ENCODE peak calls at places on chromosome 1, in seven cellular contexts. Q is neuronal stem cell, J is H1, G is H9, E is mesenchymal stem cell, X is mesendoderm, R is trophoblast cell. L is an unnamed sample.

GRCh38 chr1:42941640-42942330 is 16.9 kb downstream of the SLC2A1 start:
- DNase-seq in G (no peak), X (peak; percentile 72), R (peak; percentile 73), E (peak; percentile 90), Q (no peak), J (no peak), L (peak; percentile 82)

GRCh38 chr1:6248798-6249731 is 5.1 kb downstream of the HES3 start:
- DNase-seq in G (peak; percentile 65), J (no peak), Q (no peak), X (no peak), R (no peak), E (no peak), L (no peak)

GRCh38 chr1:25095635-25096200 is 136.6 kb downstream of the SYF2 start:
- DNase-seq in G (no peak), Q (no peak), X (no peak), R (no peak), J (no peak), E (no peak), L (no peak)

GRCh38 chr1:18239671-18240070 is 132.1 kb downstream of the IGSF21 start:
- DNase-seq in E (no peak), X (no peak), G (no peak), R (no peak), Q (no peak), J (no peak), L (peak; percentile 3)

GRCh38 chr1:162230096-162230495 is 146.6 kb downstream of the SPATA46 start:
- DNase-seq in G (peak; percentile 85), E (no peak), R (no peak), J (peak; percentile 41), Q (no peak), X (peak; percentile 87), L (no peak)

GRCh38 chr1:109547412-109548320 is 749 bp upstream of the GNAI3 start:
- DNase-seq in Q (no peak), R (no peak), J (no peak), E (peak; percentile 41), G (no peak), X (peak; percentile 63), L (peak; percentile 26)

GRCh38 chr1:208485512-208485911 is 241.3 kb upstream of the PLXNA2 start:
- DNase-seq in Q (no peak), J (no peak), E (no peak), G (no peak), R (no peak), X (no peak), L (no peak)

GRCh38 chr1:245099401-245099800 is 55.4 kb upstream of the KIF26B start:
- DNase-seq in Q (no peak), X (no peak), E (no peak), J (no peak), R (no peak), G (no peak), L (no peak)

GRCh38 chr1:67532452-67533216 is 102.4 kb upstream of the SERBP1 start:
- DNase-seq in R (peak; percentile 49), J (peak; percentile 36), X (peak; percentile 89), E (peak; percentile 81), Q (peak; percentile 56), G (peak; percentile 62), L (peak; percentile 91)

GRCh38 chr1:9143250-9143649 is 14.3 kb upstream of the GPR157 start:
- DNase-seq in E (peak; percentile 67), G (no peak), R (no peak), X (no peak), J (no peak), Q (no peak), L (peak; percentile 57)

GRCh38 chr1:34452451-34452850 is 275.7 kb downstream of the C1orf94 start:
- DNase-seq in G (no peak), J (no peak), Q (no peak), R (no peak), E (no peak), X (no peak), L (no peak)

GRCh38 chr1:82161651-82162238 is 361.0 kb downstream of the ADGRL2 start:
- DNase-seq in J (no peak), Q (no peak), R (no peak), E (peak; percentile 64), X (no peak), G (no peak), L (no peak)

GRCh38 chr1:166999090-166999489 is 10.0 kb downstream of the MAEL start:
- DNase-seq in E (peak; percentile 6), R (no peak), Q (no peak), X (no peak), G (no peak), J (no peak), L (peak; percentile 16)

GRCh38 chr1:25587290-25587689 is 29.3 kb upstream of the MAN1C1 start:
- DNase-seq in G (no peak), R (no peak), X (no peak), Q (no peak), E (no peak), J (no peak), L (no peak)

GRCh38 chr1:160261526-160261877 is 847 bp downstream of the DCAF8 start:
- DNase-seq in X (peak; percentile 88), E (peak; percentile 97), G (no peak), R (peak; percentile 68), Q (peak; percentile 23), J (no peak), L (peak; percentile 91)

GRCh38 chr1:26126321-26127084 is 14.9 kb downstream of the PDIK1L start:
- DNase-seq in J (no peak), X (peak; percentile 48), E (peak; percentile 44), G (no peak), R (peak; percentile 75), Q (no peak), L (peak; percentile 26)

GRCh38 chr1:111619635-111620411 is at the start of gene RAP1A:
- DNase-seq in G (peak; percentile 96), Q (peak; percentile 91), J (peak; percentile 77), E (peak; percentile 91), R (peak; percentile 87), X (peak; percentile 95), L (peak; percentile 88)

GRCh38 chr1:67555487-67556296 is 125.5 kb upstream of the SERBP1 start:
- DNase-seq in E (no peak), J (no peak), X (peak; percentile 67), G (peak; percentile 41), R (peak; percentile 85), Q (no peak), L (no peak)

GRCh38 chr1:198326915-198327314 is 170.1 kb downstream of the NEK7 start:
- DNase-seq in E (no peak), X (no peak), R (no peak), Q (no peak), J (no peak), G (no peak), L (no peak)

GRCh38 chr1:33099290-33100118 is 18.6 kb downstream of the AZIN2 start:
- DNase-seq in G (peak; percentile 85), Q (no peak), E (peak; percentile 100), J (no peak), X (peak; percentile 71), R (peak; percentile 85), L (peak; percentile 100)

GRCh38 chr1:219670426-219671149 is 57.7 kb upstream of the ZC3H11B start:
- DNase-seq in E (no peak), R (no peak), Q (no peak), J (no peak), G (no peak), X (no peak), L (no peak)

GRCh38 chr1:227728059-227728891 is 6.8 kb downstream of the JMJD4 start:
- DNase-seq in G (peak; percentile 85), Q (peak; percentile 62), J (peak; percentile 34), X (peak; percentile 83), R (peak; percentile 83), E (peak; percentile 58), L (peak; percentile 43)

DNA sequence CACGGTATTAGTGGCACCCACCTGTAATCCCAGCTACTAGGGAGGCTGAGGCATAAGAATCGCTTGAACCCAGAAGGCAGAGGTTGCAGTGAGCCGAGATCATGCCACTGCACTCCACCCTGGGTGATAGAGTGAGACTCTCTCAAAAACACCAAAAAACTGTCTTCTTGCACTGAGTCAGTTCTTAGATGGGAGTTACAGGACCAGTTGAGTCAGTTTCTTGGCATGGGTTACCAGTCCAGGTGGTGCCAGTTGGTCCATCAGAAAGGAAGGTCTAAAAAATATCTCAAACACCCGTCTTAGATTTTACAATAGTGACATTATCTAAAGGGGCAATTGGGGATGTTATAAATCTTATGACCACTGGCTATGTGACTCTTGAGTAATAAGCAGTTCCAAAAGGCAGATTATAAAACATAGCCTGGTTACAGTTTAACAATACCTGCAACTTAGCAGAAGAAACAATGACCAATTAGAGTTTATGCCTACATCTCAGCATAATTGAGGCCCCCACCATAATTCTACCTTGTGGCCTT is 206.9 kb upstream of the FGGY start:
- DNase-seq in G (no peak), X (no peak), E (no peak), J (no peak), R (no peak), Q (no peak), L (peak; percentile 10)
- H2BK5ac ChIP-seq in G (no peak overlapping the region), X (no peak overlapping the region), E (no peak overlapping the region), J (no peak overlapping the region), R (no peak overlapping the region), Q (no peak overlapping the region), L (no peak overlapping the region)

GRCh38 chr1:186055846-186056245 is 319.2 kb downstream of the TPR start:
- DNase-seq in R (no peak), G (no peak), X (no peak), J (no peak), E (no peak), Q (no peak), L (peak; percentile 51)

GRCh38 chr1:186059311-186059710 is 315.7 kb downstream of the TPR start:
- DNase-seq in G (no peak), J (no peak), E (no peak), Q (no peak), R (no peak), X (no peak), L (peak; percentile 28)

GRCh38 chr1:186054932-186055331 is 320.1 kb downstream of the TPR start:
- DNase-seq in G (no peak), J (no peak), E (no peak), X (no peak), Q (no peak), R (no peak), L (no peak)

GRCh38 chr1:186059752-186060151 is 315.3 kb downstream of the TPR start:
- DNase-seq in R (no peak), J (no peak), G (no peak), Q (no peak), E (no peak), X (no peak), L (no peak)

DNA sequence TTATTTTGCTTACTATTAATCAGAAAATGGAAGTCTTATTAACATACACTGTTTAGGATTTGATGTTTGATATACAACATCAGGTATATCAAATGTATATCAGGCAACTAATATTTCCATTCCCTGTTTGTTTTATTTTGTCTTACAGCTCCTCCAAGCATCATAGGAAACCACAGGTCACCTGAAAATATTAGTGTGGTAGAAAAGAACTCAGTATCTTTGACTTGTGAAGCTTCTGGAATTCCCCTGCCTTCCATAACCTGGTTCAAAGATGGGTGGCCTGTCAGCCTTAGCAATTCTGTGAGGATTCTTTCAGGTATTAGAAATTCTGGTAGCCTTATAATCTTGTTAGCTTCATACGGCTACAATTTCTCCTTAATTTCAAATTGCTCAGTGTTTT is 318.0 kb downstream of the TPR start:
- DNase-seq in J (no peak), G (no peak), R (no peak), E (no peak), Q (no peak), X (no peak), L (no peak)
- H2BK5ac ChIP-seq in J (no peak overlapping the region), G (no peak overlapping the region), R (no peak overlapping the region), E (no peak overlapping the region), Q (no peak overlapping the region), X (no peak overlapping the region), L (no peak overlapping the region)

GRCh38 chr1:30768169-30768829 is 10.7 kb upstream of the LAPTM5 start:
- DNase-seq in X (no peak), E (no peak), Q (no peak), G (no peak), R (no peak), J (no peak), L (no peak)
- H2BK5ac ChIP-seq in X (no peak overlapping the region), E (no peak overlapping the region), Q (no peak overlapping the region), G (no peak overlapping the region), R (no peak overlapping the region), J (no peak overlapping the region), L (no peak overlapping the region)

GRCh38 chr1:222555992-222556615 is 8.2 kb upstream of the HHIPL2 start:
- DNase-seq in Q (no peak), G (no peak), X (no peak), R (no peak), J (no peak), E (no peak), L (peak; percentile 9)
- H2BK5ac ChIP-seq in Q (no peak overlapping the region), G (no peak overlapping the region), X (no peak overlapping the region), R (no peak overlapping the region), J (no peak overlapping the region), E (no peak overlapping the region), L (no peak overlapping the region)